ENCODE peak calls at places on chromosomes 16 and 17, in four cellular contexts. O is prostate gland, C is heart right ventricle, D is AG10803. K is an unnamed sample.

GRCh38 chr17:10610821-10611323 is 46.2 kb downstream of the MYH3 start:
- DNase-seq in O (no peak), D (no peak), C (no peak), K (no peak)

GRCh38 chr16:69861276-69862030 is 89.7 kb upstream of the CLEC18A start:
- DNase-seq in D (peak; percentile 76), C (peak; percentile 90), O (peak; percentile 50), K (peak; percentile 36)

GRCh38 chr17:19399750-19400450 is 11.1 kb upstream of the RNF112 start:
- DNase-seq in C (no peak), D (no peak), O (no peak), K (no peak)

GRCh38 chr17:27430882-27431491 is 25.3 kb upstream of the KSR1 start:
- DNase-seq in O (no peak), D (peak; percentile 40), C (peak; percentile 16), K (no peak)

GRCh38 chr17:34300652-34301390 is 15.3 kb downstream of the CCL11 start:
- DNase-seq in O (no peak), C (no peak), D (peak; percentile 80), K (no peak)

GRCh38 chr17:57544834-57545463 is 200.2 kb downstream of the CCDC182 start:
- DNase-seq in O (no peak), D (no peak), C (no peak), K (no peak)

GRCh38 chr16:84633622-84634021 is 14.7 kb upstream of the KLHL36 start:
- DNase-seq in O (no peak), C (peak; percentile 85), D (no peak), K (no peak)

GRCh38 chr17:61431594-61432311 is 20.5 kb upstream of the TBX4 start:
- DNase-seq in D (peak; percentile 53), O (peak; percentile 48), C (no peak), K (no peak)

GRCh38 chr16:11472410-11472809 is 114.3 kb downstream of the LITAF start:
- DNase-seq in C (no peak), O (no peak), D (no peak), K (no peak)

GRCh38 chr17:14515015-14515414 is 214.1 kb downstream of the HS3ST3B1 start:
- DNase-seq in O (no peak), C (no peak), D (peak; percentile 27), K (no peak)

GRCh38 chr17:58327363-58328194 is 1.0 kb downstream of the TSPOAP1 start:
- DNase-seq in D (no peak), C (no peak), O (no peak), K (no peak)

GRCh38 chr17:27326585-27326984 is 32.7 kb downstream of the WSB1 start:
- DNase-seq in C (no peak), O (no peak), D (no peak), K (no peak)

GRCh38 chr17:79978545-79978852 is 57.2 kb downstream of the TBC1D16 start:
- DNase-seq in C (no peak), D (peak; percentile 42), O (no peak), K (no peak)

GRCh38 chr17:72510454-72511016 is 389.7 kb downstream of the SOX9 start:
- DNase-seq in O (no peak), D (peak; percentile 8), C (no peak), K (no peak)

GRCh38 chr16:30356401-30357084 is 1.4 kb upstream of the CD2BP2 start:
- DNase-seq in D (peak; percentile 13), O (no peak), C (no peak), K (no peak)

GRCh38 chr16:30353438-30354129 is 1.5 kb downstream of the CD2BP2 start:
- DNase-seq in O (no peak), C (no peak), D (no peak), K (no peak)

GRCh38 chr16:30354423-30355143 is 525 bp downstream of the CD2BP2 start:
- DNase-seq in O (no peak), D (no peak), C (no peak), K (no peak)

GRCh38 chr16:30355954-30356308 is 823 bp upstream of the CD2BP2 start:
- DNase-seq in C (no peak), O (no peak), D (no peak), K (no peak)

GRCh38 chr16:30355144-30355953 is at the start of gene CD2BP2:
- DNase-seq in C (peak; percentile 98), D (peak; percentile 100), O (peak; percentile 97), K (peak; percentile 97)
- TF ChIP-seq CTCF in C (no peak), D (peak; percentile 23), O (peak; percentile 17), K (peak; percentile 7)

DNA sequence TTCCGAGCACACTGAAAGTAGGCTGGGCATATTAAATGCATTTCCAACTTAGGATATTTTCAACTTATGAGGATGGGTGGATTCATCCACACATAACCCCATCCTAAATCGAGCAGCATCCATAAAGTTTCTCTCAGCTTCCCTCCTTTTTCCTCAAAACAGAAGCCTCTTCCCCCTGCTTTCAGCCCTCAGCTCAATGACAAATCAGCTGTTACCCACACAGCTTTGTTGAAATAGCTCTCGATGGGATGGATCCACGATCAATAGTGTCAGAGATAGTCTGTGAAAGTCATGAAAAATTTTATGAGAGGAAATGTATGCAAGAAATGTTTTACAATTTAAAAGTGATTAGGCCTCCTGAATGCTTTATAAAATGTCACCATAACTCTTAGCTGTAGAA is 2.5 kb downstream of the DHX33 start:
- DNase-seq in C (no peak), O (no peak), D (no peak), K (no peak)
- H3K4me3 ChIP-seq in C (no peak overlapping the region), O (no peak overlapping the region), D (no peak overlapping the region), K (no peak overlapping the region)

DNA sequence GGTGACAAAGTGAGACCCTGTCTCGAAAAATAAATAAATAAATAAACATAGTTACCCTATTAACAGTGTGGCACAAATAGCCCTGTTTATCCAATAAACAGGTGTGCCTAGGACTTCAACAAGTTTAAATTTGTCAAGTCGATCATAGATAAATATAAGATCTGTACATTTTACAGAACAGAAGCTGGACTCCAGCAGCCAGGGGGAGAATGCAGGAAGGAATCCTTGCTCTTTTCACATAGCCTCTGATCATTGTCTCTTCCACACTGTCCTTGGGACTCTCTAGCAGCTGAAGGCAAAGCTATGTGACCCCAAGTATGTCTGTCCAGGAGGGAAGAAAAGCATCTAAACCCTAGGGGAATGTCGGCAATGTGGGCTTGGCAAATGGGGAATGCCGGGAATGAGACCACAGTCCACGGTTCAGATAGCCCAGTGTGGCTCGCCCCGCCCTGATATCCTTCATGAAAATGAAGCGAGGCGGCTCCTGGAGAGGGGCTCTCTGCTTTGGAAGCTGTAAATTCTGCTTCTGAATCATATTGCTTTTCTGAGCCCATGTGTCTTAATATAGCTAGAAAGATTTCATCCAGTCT is 24.8 kb upstream of the GRB2 start:
- DNase-seq in O (no peak), C (no peak), D (peak; percentile 82), K (peak; percentile 82)
- TF ChIP-seq CTCF in O (no peak), C (no peak), D (no peak), K (no peak)

GRCh38 chr16:87965973-87966667 is 14.9 kb downstream of the BANP start:
- DNase-seq in D (peak; percentile 91), C (no peak), O (no peak), K (no peak)
- H3K4me3 ChIP-seq in D (no peak overlapping the region), C (peak overlapping the region; percentile 32), O (no peak overlapping the region), K (no peak overlapping the region)

DNA sequence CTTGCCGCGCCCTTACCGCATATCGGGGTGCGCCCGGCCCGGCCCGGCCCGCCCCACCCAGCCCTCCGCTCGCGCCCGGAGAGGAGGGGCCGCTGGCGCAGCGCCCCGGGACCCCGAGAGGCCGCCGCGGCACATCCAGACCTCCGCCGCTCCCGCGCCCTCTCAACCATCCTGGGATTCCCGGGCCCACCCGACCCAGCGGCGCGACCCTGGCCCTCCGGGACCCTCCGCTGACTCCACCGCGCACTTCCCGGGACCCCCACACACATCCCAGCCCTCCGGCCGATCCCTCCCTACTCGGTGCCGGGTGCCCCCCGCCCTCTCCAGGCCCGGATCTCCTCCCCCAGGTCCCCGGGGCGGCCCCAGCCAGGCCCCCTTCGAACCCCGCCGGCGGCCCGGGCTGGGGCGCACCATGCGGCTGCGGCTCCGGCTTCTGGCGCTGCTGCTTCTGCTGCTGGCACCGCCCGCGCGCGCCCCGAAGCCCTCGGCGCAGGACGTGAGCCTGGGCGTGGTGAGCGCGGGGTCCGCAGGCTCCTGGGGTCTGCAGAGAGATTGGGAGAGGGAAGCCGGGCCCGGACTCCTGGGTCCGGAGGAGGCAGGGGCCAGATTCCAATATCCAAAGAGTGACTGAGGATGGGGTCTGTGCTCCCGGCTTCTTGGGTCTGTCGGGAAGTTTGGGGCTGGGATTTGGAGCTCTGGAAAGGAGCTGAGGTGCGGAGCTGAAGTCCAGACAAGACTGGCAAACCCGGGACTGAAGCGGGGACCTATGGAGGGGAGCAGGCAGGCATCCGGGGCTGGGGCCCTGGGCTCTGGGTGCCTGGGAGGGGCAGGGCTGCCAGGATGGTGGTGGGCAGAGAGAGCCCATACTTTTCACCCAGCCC is at the start of gene MMP25:
- DNase-seq in D (no peak), O (no peak), C (no peak), K (no peak)
- TF ChIP-seq CTCF in D (no peak), O (no peak), C (no peak), K (no peak)

GRCh38 chr17:41549596-41550039 is 21.5 kb upstream of the KRT19 start:
- DNase-seq in O (no peak), C (no peak), D (no peak), K (no peak)

GRCh38 chr17:41548844-41549595 is 20.9 kb upstream of the KRT19 start:
- DNase-seq in C (peak; percentile 75), D (peak; percentile 83), O (peak; percentile 83), K (peak; percentile 38)

GRCh38 chr17:41547378-41547841 is 19.3 kb upstream of the KRT19 start:
- DNase-seq in D (no peak), O (no peak), C (no peak), K (no peak)

GRCh38 chr17:41546819-41547218 is 18.7 kb upstream of the KRT19 start:
- DNase-seq in O (no peak), D (no peak), C (no peak), K (no peak)

DNA sequence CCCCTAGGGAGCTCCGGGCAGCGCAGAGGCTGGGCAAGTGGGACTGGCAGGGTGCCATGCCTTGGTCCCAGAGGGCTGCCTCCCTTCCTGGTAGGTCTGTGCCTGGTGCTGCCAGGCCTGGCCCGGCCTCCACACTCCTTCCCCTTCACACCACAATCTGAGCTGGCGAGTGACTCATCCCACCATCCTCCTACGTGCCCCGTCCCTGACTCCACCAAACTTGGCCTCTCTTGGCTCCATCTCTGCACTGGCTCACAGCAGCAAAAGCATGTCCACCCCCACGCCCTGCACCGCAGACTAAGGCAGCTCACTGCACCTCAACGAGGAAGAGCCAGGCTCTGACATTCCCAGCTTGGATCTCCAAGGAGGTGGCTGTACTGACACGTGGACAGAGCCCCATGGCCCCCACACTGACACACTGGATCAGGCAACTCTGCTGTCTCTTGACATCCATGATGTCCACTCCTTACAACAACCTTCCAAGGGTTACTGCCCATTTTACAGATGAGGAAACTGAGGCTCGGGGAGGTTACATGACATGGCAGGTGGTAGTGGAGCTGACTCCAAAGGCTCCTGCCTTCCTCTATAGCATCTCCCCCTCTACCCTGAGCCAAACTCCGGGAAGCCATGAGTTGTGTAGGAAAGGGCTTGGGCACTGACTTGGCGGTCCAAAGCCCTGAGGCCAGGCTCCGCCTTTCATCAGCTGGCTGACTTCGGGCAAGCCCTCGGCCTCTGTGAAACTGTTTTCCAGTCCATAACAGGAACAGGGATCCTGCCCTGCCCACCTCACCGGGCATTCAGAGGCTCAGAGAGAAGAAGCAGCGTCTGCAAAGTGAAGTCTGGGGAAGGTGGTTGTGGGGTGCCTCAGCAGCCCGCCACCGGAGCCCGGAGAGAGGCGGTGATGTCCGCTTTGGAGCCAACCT is 20.1 kb upstream of the KRT19 start:
- DNase-seq in C (peak; percentile 11), O (peak; percentile 44), D (peak; percentile 98), K (peak; percentile 95)
- H3K4me3 ChIP-seq in C (peak overlapping the region; percentile 39), O (no peak overlapping the region), D (no peak overlapping the region), K (no peak overlapping the region)

K was measured in AG04449.